ENCODE peak calls at places on chromosomes 6 and 20, in five cellular contexts. W is astrocyte, O is GM23338, Z is heart right ventricle, C is heart left ventricle. V is an unnamed sample.

GRCh38 chr6:114579486-114579885 is 236.7 kb upstream of the HS3ST5 start:
- DNase-seq in W (no peak), Z (no peak), C (no peak), O (no peak), V (no peak)

GRCh38 chr6:98831057-98832031 is 3.0 kb upstream of the POU3F2 start:
- DNase-seq in W (no peak), O (peak; percentile 63), C (no peak), Z (no peak), V (no peak)

GRCh38 chr6:139927742-139928305 is 553.4 kb upstream of the CITED2 start:
- DNase-seq in C (no peak), Z (no peak), W (no peak), O (no peak), V (no peak)

GRCh38 chr6:120303527-120303926 is 954.0 kb upstream of the MAN1A1 start:
- DNase-seq in C (no peak), Z (no peak), W (no peak), O (no peak), V (no peak)

GRCh38 chr20:24950128-24950835 is 1.2 kb downstream of the CST7 start:
- DNase-seq in Z (no peak), C (no peak), W (no peak), O (no peak), V (no peak)

GRCh38 chr20:48669946-48670630 is 157.7 kb downstream of the PREX1 start:
- DNase-seq in W (no peak), C (no peak), O (no peak), Z (no peak), V (no peak)

GRCh38 chr6:131519670-131520436 is 53.2 kb upstream of the ARG1 start:
- DNase-seq in C (no peak), Z (no peak), O (peak; percentile 83), W (peak; percentile 30), V (peak; percentile 2)

GRCh38 chr20:64160536-64161495 is 3.4 kb upstream of the MYT1 start:
- DNase-seq in O (no peak), C (no peak), W (no peak), Z (no peak), V (no peak)

GRCh38 chr20:35404614-35405259 is 7.0 kb downstream of the UQCC1 start:
- DNase-seq in W (no peak), C (no peak), O (no peak), Z (no peak), V (no peak)

GRCh38 chr6:36132221-36132895 is 2.0 kb downstream of the MAPK13 start:
- DNase-seq in W (no peak), Z (no peak), C (no peak), O (no peak), V (no peak)

GRCh38 chr6:84193140-84193708 is 34.2 kb downstream of the CEP162 start:
- DNase-seq in O (no peak), C (no peak), W (peak; percentile 90), Z (no peak), V (peak; percentile 37)

GRCh38 chr20:34904202-34904621 is 27.8 kb downstream of the ACSS2 start:
- DNase-seq in W (no peak), O (no peak), C (no peak), Z (no peak), V (no peak)

GRCh38 chr6:46637933-46638332 is 14.7 kb downstream of the CYP39A1 start:
- DNase-seq in W (no peak), Z (no peak), O (no peak), C (no peak), V (no peak)

GRCh38 chr20:7124120-7124519 is 356.6 kb downstream of the BMP2 start:
- DNase-seq in W (no peak), O (no peak), C (no peak), Z (no peak), V (no peak)

GRCh38 chr6:492178-492577 is 100.6 kb downstream of the IRF4 start:
- DNase-seq in C (no peak), W (no peak), O (no peak), Z (no peak), V (no peak)
- H3K36me3 ChIP-seq in C (peaks cover 15% of the 10 kb centered on the region), W (peaks cover 6% of the 10 kb centered on the region), O (peaks cover 24% of the 10 kb centered on the region), Z (peaks cover 72% of the 10 kb centered on the region), V (peaks cover 1% of the 10 kb centered on the region)

DNA sequence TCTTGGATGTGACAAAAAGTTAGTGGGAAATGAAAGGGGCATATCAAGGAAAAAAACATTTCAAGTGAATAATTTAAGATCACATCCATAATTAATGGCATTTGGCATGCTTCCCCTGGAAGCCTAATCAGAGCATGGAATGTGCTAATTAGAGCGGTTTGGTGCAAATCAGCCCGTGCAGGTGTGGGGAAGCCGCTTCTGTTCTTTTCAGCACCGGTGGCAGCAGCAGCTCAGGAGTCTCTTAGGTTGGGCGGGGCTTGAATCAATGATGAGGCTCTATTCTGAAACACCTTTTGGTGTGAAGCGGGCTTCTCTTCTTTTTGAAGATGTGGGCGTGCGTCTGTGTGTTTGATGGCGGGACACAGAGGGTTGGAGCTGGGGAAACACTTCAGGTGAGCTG is 301.1 kb downstream of the LRFN2 start:
- DNase-seq in W (no peak), C (no peak), O (peak; percentile 90), Z (no peak), V (no peak)
- H3K27me3 ChIP-seq in W (peaks cover 2% of the 10 kb centered on the region), C (peaks cover 24% of the 10 kb centered on the region), O (no peaks in the 10 kb centered on the region), Z (peaks cover 43% of the 10 kb centered on the region), V (peaks cover 4% of the 10 kb centered on the region)

DNA sequence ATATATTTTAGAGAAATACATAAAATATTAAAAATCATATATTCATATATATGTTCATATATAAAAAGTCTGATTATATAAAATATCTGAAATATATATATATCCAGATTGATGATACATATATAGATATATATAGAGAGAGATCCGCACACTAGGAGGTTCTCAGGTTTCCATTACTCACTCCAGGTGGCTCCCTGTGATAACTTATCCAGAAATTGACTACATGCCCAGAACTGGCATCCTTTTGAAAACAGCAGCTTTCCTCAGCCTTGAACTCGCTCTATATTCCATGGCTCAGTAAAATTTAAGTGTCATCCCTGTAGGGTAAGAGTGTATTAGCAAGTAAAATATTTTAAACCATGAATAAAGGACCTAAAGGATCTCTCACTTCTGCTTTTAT is 206.8 kb downstream of the TINAG start:
- DNase-seq in W (peak; percentile 4), Z (no peak), O (no peak), C (no peak), V (no peak)
- TF ChIP-seq CTCF in W (no peak), Z (no peak), O (no peak), C (no peak), V (peak; percentile 3)

GRCh38 chr6:73790572-73790971 is 94.6 kb downstream of the CD109 start:
- DNase-seq in Z (no peak), O (no peak), W (no peak), C (no peak), V (no peak)
- H3K36me3 ChIP-seq in Z (peaks cover 17% of the 10 kb centered on the region), O (no peaks in the 10 kb centered on the region), W (peaks cover 3% of the 10 kb centered on the region), C (no peaks in the 10 kb centered on the region), V (no peaks in the 10 kb centered on the region)